ENCODE peak calls at places on chromosomes 4 and X, in five cellular contexts. A is transverse colon, I is HCT116, O is right cardiac atrium, J is psoas muscle. G is an unnamed sample.

GRCh38 chr4:184924516-184924915 is 93.8 kb upstream of the HELT start:
- DNase-seq in A (no peak), I (no peak), O (no peak), J (no peak), G (no peak)

GRCh38 chrX:126770179-126770578 is 49.4 kb upstream of the PRR32 start:
- DNase-seq in A (no peak), I (no peak), O (no peak), J (no peak), G (no peak)

GRCh38 chrX:119654112-119654531 is 38.8 kb downstream of the SEPTIN6 start:
- DNase-seq in A (no peak), I (no peak), O (peak), J (peak), G (peak)

GRCh38 chrX:119398974-119399771 is at the start of gene SLC25A43:
- DNase-seq in A (peak), I (no peak), O (peak), J (peak), G (peak)

GRCh38 chr4:76194325-76194724 is 19.3 kb downstream of the SCARB2 start:
- DNase-seq in A (no peak), I (no peak), O (no peak), J (no peak), G (no peak)

GRCh38 chrX:19156223-19156622 is 34.0 kb upstream of the ADGRG2 start:
- DNase-seq in A (peak), I (no peak), O (no peak), J (no peak), G (no peak)

GRCh38 chr4:60201052-60201673 is 999.0 kb upstream of the ADGRL3 start:
- DNase-seq in A (peak), I (peak), O (peak), J (no peak), G (no peak)

GRCh38 chrX:53398216-53398615 is 24.2 kb downstream of the SMC1A start:
- DNase-seq in A (no peak), I (no peak), O (no peak), J (no peak), G (no peak)

GRCh38 chr4:102994803-102995202 is 24.7 kb downstream of the SLC9B1 start:
- DNase-seq in A (no peak), I (no peak), O (no peak), J (no peak), G (no peak)

GRCh38 chr4:111773858-111774257 is 371.4 kb upstream of the FAM241A start:
- DNase-seq in A (peak), I (no peak), O (no peak), J (no peak), G (no peak)

GRCh38 chrX:46912098-46912672 is at the start of gene JADE3:
- DNase-seq in A (peak), I (peak), O (peak), J (peak), G (peak)

GRCh38 chr4:110867251-110867960 is 244.5 kb upstream of the PITX2 start:
- DNase-seq in A (no peak), I (no peak), O (no peak), J (no peak), G (no peak)

GRCh38 chr4:53908661-53909078 is 155.7 kb downstream of the CHIC2 start:
- DNase-seq in A (peak), I (peak), O (no peak), J (no peak), G (no peak)
- H3K4me3 ChIP-seq in A (peak), I (peak), O (peak), J (peak), G (peak)

GRCh38 chr4:176309046-176309445 is 10.7 kb upstream of the SPCS3 start:
- DNase-seq in A (peak), I (no peak), O (no peak), J (no peak), G (no peak)
- H3K4me3 ChIP-seq in A (no peak), I (no peak), O (no peak), J (no peak), G (no peak)

GRCh38 chrX:151396042-151396826 is 772 bp upstream of the VMA21 start:
- DNase-seq in A (peak), I (no peak), O (peak), J (no peak), G (peak)
- H3K4me3 ChIP-seq in A (peak), I (peak), O (peak), J (peak), G (peak)

GRCh38 chr4:177403746-177404145 is 38.5 kb downstream of the AGA start:
- DNase-seq in A (no peak), I (no peak), O (no peak), J (no peak), G (no peak)

GRCh38 chr4:177401658-177402273 is 40.5 kb downstream of the AGA start:
- DNase-seq in A (no peak), I (no peak), O (no peak), J (no peak), G (no peak)

GRCh38 chr4:177404980-177405379 is 37.3 kb downstream of the AGA start:
- DNase-seq in A (no peak), I (no peak), O (no peak), J (no peak), G (no peak)

GRCh38 chr4:177405508-177405907 is 36.7 kb downstream of the AGA start:
- DNase-seq in A (no peak), I (no peak), O (no peak), J (no peak), G (no peak)

GRCh38 chr4:177404342-177404741 is 37.9 kb downstream of the AGA start:
- DNase-seq in A (no peak), I (no peak), O (no peak), J (no peak), G (no peak)
- H3K4me3 ChIP-seq in A (no peak), I (no peak), O (no peak), J (no peak), G (no peak)

DNA sequence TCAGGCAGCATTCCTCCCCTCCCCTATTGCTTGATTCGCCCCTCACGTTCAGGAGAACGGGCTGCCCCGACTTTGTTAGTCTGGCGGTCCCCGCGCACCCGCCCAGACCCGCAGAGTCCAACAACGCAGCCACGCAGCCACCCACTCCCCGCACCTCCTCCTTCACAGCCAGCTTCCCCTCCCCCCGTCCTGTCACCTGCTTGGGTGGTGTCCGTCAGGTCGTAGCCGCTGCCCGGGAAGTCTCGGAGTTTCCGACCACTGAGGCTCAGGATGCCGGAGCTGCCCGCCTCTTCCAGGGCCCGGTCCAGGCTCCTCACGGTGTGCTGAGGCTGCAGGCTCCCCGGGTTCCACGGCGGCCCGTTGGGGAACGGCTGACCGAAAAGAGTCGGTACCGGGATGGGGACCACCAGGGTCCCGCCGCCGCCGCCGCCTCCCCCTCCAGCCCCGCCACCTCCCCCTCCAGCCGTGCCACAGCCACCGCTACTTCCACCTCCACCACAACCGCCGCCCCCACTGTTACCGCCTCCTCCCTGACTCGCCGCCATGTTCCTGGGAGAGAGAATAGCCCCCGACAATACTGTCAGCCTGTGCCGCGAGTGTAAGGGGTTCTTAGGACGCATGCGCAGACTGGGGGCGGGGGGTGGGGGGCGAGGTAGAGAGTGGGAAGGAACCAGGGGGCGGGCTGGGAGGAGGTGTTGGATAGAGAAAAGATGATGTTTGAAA is at the start of gene LRCH2:
- DNase-seq in A (no peak), I (no peak), O (peak), J (peak), G (peak)
- H3K4me3 ChIP-seq in A (peak), I (no peak), O (peak), J (peak), G (peak)

G was measured in left ventricle myocardium inferior.